ENCODE peak calls at places on chromosome 16, in four cellular contexts. One of them, this sample, is unnamed.

GRCh38 chr16:84462296-84463210 is 41.9 kb downstream of the MEAK7 start:
- DNase-seq in MV-4-11: no peak
- DNase-seq in suprapubic skin: no peak
- DNase-seq in cardiac septum: peak
- DNase-seq in this sample: no peak

GRCh38 chr16:68760671-68761275 is 23.7 kb downstream of the CDH1 start:
- DNase-seq in suprapubic skin: no peak
- DNase-seq in cardiac septum: no peak
- DNase-seq in MV-4-11: peak
- DNase-seq in this sample: no peak

GRCh38 chr16:3127745-3128144 is 7.1 kb upstream of the ZNF213 start:
- DNase-seq in MV-4-11: no peak
- DNase-seq in suprapubic skin: no peak
- DNase-seq in cardiac septum: no peak
- DNase-seq in this sample: no peak

GRCh38 chr16:25626172-25626571 is 65.6 kb upstream of the HS3ST4 start:
- DNase-seq in MV-4-11: no peak
- DNase-seq in cardiac septum: no peak
- DNase-seq in suprapubic skin: no peak
- DNase-seq in this sample: no peak

GRCh38 chr16:72990571-72990970 is 57.4 kb downstream of the ZFHX3 start:
- DNase-seq in MV-4-11: no peak
- DNase-seq in suprapubic skin: no peak
- DNase-seq in cardiac septum: no peak
- DNase-seq in this sample: no peak

GRCh38 chr16:64174327-64174726 is 947.5 kb downstream of the CDH11 start:
- DNase-seq in suprapubic skin: no peak
- DNase-seq in cardiac septum: no peak
- DNase-seq in MV-4-11: no peak
- DNase-seq in this sample: no peak

GRCh38 chr16:81928975-81929374 is 82.3 kb downstream of the SDR42E1 start:
- DNase-seq in cardiac septum: no peak
- DNase-seq in suprapubic skin: no peak
- DNase-seq in MV-4-11: no peak
- DNase-seq in this sample: no peak

GRCh38 chr16:75256059-75256870 is 4.8 kb upstream of the BCAR1 start:
- DNase-seq in cardiac septum: no peak
- DNase-seq in MV-4-11: no peak
- DNase-seq in suprapubic skin: peak
- DNase-seq in this sample: no peak

GRCh38 chr16:49348408-49349176 is 25.0 kb upstream of the C16orf78 start:
- DNase-seq in cardiac septum: peak
- DNase-seq in MV-4-11: no peak
- DNase-seq in suprapubic skin: no peak
- DNase-seq in this sample: no peak

GRCh38 chr16:86722970-86723369 is 144.6 kb downstream of the FOXL1 start:
- DNase-seq in MV-4-11: no peak
- DNase-seq in cardiac septum: no peak
- DNase-seq in suprapubic skin: no peak
- DNase-seq in this sample: no peak

GRCh38 chr16:11164482-11165270 is 91.3 kb downstream of the SOCS1 start:
- DNase-seq in cardiac septum: no peak
- DNase-seq in MV-4-11: no peak
- DNase-seq in suprapubic skin: no peak
- DNase-seq in this sample: no peak

GRCh38 chr16:83936581-83937165 is 16.4 kb upstream of the OSGIN1 start:
- DNase-seq in cardiac septum: no peak
- DNase-seq in suprapubic skin: no peak
- DNase-seq in MV-4-11: no peak
- DNase-seq in this sample: no peak

GRCh38 chr16:2042171-2042570 is 5.5 kb downstream of the NTHL1 start:
- DNase-seq in cardiac septum: no peak
- DNase-seq in MV-4-11: no peak
- DNase-seq in suprapubic skin: no peak
- DNase-seq in this sample: no peak

GRCh38 chr16:31713945-31714898 is 159.4 kb upstream of the ZNF267 start:
- DNase-seq in suprapubic skin: no peak
- DNase-seq in cardiac septum: no peak
- DNase-seq in MV-4-11: no peak
- DNase-seq in this sample: peak

GRCh38 chr16:30380801-30381208 is 1.6 kb downstream of the SEPTIN1 start:
- DNase-seq in suprapubic skin: no peak
- DNase-seq in cardiac septum: no peak
- DNase-seq in MV-4-11: no peak
- DNase-seq in this sample: no peak

GRCh38 chr16:79805621-79806020 is 205.1 kb upstream of the MAF start:
- DNase-seq in cardiac septum: no peak
- DNase-seq in MV-4-11: no peak
- DNase-seq in suprapubic skin: no peak
- DNase-seq in this sample: no peak

GRCh38 chr16:88924834-88925539 is 52.0 kb downstream of the CBFA2T3 start:
- DNase-seq in MV-4-11: peak
- DNase-seq in cardiac septum: no peak
- DNase-seq in suprapubic skin: no peak
- DNase-seq in this sample: peak

GRCh38 chr16:25012525-25012991 is 2.6 kb downstream of the ARHGAP17 start:
- DNase-seq in MV-4-11: peak
- DNase-seq in suprapubic skin: no peak
- DNase-seq in cardiac septum: no peak
- DNase-seq in this sample: no peak

This sample was measured in SK-N-SH.